ENCODE peak calls at places on chromosomes 6 and 20, in four cellular contexts. B, F, K and H are unnamed samples.

GRCh38 chr20:22904411-22904810 is 130.7 kb upstream of the SSTR4 start:
- DNase-seq in B (peak), F (no peak), K (no peak), H (no peak)

GRCh38 chr6:108896111-108896661 is 48.0 kb downstream of the ARMC2 start:
- DNase-seq in B (peak), F (no peak), K (no peak), H (peak)

GRCh38 chr6:113017316-113017715 is 670.2 kb downstream of the RFPL4B start:
- DNase-seq in B (no peak), F (no peak), K (no peak), H (no peak)

GRCh38 chr6:54632984-54633565 is 213.5 kb upstream of the FAM83B start:
- DNase-seq in B (no peak), F (no peak), K (no peak), H (no peak)

GRCh38 chr20:25867776-25868649 is 171.4 kb upstream of the ZNF337 start:
- DNase-seq in B (peak), F (peak), K (peak), H (peak)

GRCh38 chr6:44253307-44254101 is 3.8 kb downstream of the SLC35B2 start:
- DNase-seq in B (peak), F (peak), K (no peak), H (peak)

GRCh38 chr6:109308018-109308492 is 74.2 kb downstream of the CD164 start:
- DNase-seq in B (peak), F (no peak), K (no peak), H (no peak)

GRCh38 chr20:10634683-10635411 is 39.0 kb downstream of the JAG1 start:
- DNase-seq in B (peak), F (no peak), K (no peak), H (peak)

GRCh38 chr6:163191704-163192537 is 222.6 kb upstream of the QKI start:
- DNase-seq in B (no peak), F (no peak), K (no peak), H (peak)

GRCh38 chr20:829531-829930 is 4.0 kb upstream of the FAM110A start:
- DNase-seq in B (peak), F (no peak), K (no peak), H (no peak)

GRCh38 chr6:89792881-89793280 is 26.7 kb downstream of the MDN1 start:
- DNase-seq in B (peak), F (peak), K (no peak), H (peak)

GRCh38 chr6:12010635-12011275 is 1.4 kb upstream of the HIVEP1 start:
- DNase-seq in B (peak), F (peak), K (peak), H (peak)

GRCh38 chr6:26607434-26608230 is 10.9 kb downstream of the ABT1 start:
- DNase-seq in B (peak), F (peak), K (peak), H (peak)

GRCh38 chr6:73857341-73857890 is 161.4 kb downstream of the CD109 start:
- DNase-seq in B (no peak), F (no peak), K (no peak), H (no peak)

GRCh38 chr6:139979021-139979721 is 604.7 kb upstream of the CITED2 start:
- DNase-seq in B (no peak), F (no peak), K (no peak), H (no peak)

GRCh38 chr6:54614499-54615195 is 231.9 kb upstream of the FAM83B start:
- DNase-seq in B (no peak), F (no peak), K (no peak), H (no peak)

GRCh38 chr6:20669571-20670314 is 135.5 kb downstream of the CDKAL1 start:
- DNase-seq in B (no peak), F (peak), K (no peak), H (peak)

GRCh38 chr20:63540417-63541186 is 3.4 kb upstream of the PTK6 start:
- DNase-seq in B (peak), F (no peak), K (no peak), H (no peak)

GRCh38 chr20:36408219-36408618 is 102.1 kb downstream of the DLGAP4 start:
- DNase-seq in B (peak), F (peak), K (no peak), H (no peak)

GRCh38 chr6:168377856-168378832 is 58.6 kb upstream of the DACT2 start:
- DNase-seq in B (no peak), F (no peak), K (no peak), H (no peak)

GRCh38 chr20:57787151-57787968 is 77.5 kb upstream of the PMEPA1 start:
- DNase-seq in B (no peak), F (no peak), K (no peak), H (no peak)

GRCh38 chr6:2919886-2920285 is 16.8 kb upstream of the SERPINB9 start:
- DNase-seq in B (no peak), F (no peak), K (no peak), H (no peak)

GRCh38 chr6:166567107-166567506 is 19.4 kb downstream of the RAMACL start:
- DNase-seq in B (peak), F (no peak), K (no peak), H (no peak)

GRCh38 chr6:16481680-16482079 is 243.3 kb downstream of the GMPR start:
- DNase-seq in B (no peak), F (no peak), K (no peak), H (no peak)

GRCh38 chr6:35327349-35328027 is 14.9 kb upstream of the PPARD start:
- DNase-seq in B (peak), F (peak), K (peak), H (peak)

GRCh38 chr20:1061484-1062221 is 56.7 kb upstream of the PSMF1 start:
- DNase-seq in B (no peak), F (no peak), K (no peak), H (no peak)

GRCh38 chr6:108406943-108407342 is 112.1 kb downstream of the AFG1L start:
- DNase-seq in B (no peak), F (no peak), K (no peak), H (no peak)

GRCh38 chr6:154590770-154591169 is 80.3 kb upstream of the CNKSR3 start:
- DNase-seq in B (no peak), F (peak), K (peak), H (no peak)

GRCh38 chr20:57400821-57401564 is 9.8 kb downstream of the RBM38 start:
- DNase-seq in B (no peak), F (no peak), K (no peak), H (no peak)